ENCODE peak calls at places on chromosome 16, in five cellular contexts. A is A549, L is HCT116, F is HepG2, P is endothelial cell of umbilical vein. U is an unnamed sample.

GRCh38 chr16:17206712-17207111 is 264.0 kb downstream of the XYLT1 start:
- DNase-seq in A (no peak), L (no peak), F (no peak), P (no peak), U (no peak)

GRCh38 chr16:90037202-90037765 is 18.0 kb upstream of the DBNDD1 start:
- DNase-seq in A (no peak), L (no peak), F (no peak), P (no peak), U (no peak)

GRCh38 chr16:79008036-79008868 is 592.3 kb downstream of the MAF start:
- DNase-seq in A (no peak), L (no peak), F (no peak), P (no peak), U (peak)

GRCh38 chr16:54792811-54793210 is 137.9 kb upstream of the IRX5 start:
- DNase-seq in A (no peak), L (no peak), F (no peak), P (no peak), U (no peak)

GRCh38 chr16:61993076-61993475 is 43.2 kb downstream of the CDH8 start:
- DNase-seq in A (no peak), L (no peak), F (no peak), P (no peak), U (no peak)

GRCh38 chr16:87316450-87316922 is 706 bp downstream of the C16orf95 start:
- DNase-seq in A (no peak), L (no peak), F (no peak), P (no peak), U (no peak)

GRCh38 chr16:54467398-54467797 is 180.8 kb upstream of the IRX3 start:
- DNase-seq in A (no peak), L (no peak), F (no peak), P (no peak), U (no peak)

GRCh38 chr16:87956771-87957279 is 5.6 kb downstream of the BANP start:
- DNase-seq in A (peak), L (no peak), F (peak), P (peak), U (peak)

GRCh38 chr16:4578961-4579530 is 22.9 kb downstream of the C16orf96 start:
- DNase-seq in A (no peak), L (no peak), F (no peak), P (no peak), U (no peak)

GRCh38 chr16:59042296-59042695 is 308.2 kb upstream of the GOT2 start:
- DNase-seq in A (no peak), L (no peak), F (no peak), P (no peak), U (peak)

DNA sequence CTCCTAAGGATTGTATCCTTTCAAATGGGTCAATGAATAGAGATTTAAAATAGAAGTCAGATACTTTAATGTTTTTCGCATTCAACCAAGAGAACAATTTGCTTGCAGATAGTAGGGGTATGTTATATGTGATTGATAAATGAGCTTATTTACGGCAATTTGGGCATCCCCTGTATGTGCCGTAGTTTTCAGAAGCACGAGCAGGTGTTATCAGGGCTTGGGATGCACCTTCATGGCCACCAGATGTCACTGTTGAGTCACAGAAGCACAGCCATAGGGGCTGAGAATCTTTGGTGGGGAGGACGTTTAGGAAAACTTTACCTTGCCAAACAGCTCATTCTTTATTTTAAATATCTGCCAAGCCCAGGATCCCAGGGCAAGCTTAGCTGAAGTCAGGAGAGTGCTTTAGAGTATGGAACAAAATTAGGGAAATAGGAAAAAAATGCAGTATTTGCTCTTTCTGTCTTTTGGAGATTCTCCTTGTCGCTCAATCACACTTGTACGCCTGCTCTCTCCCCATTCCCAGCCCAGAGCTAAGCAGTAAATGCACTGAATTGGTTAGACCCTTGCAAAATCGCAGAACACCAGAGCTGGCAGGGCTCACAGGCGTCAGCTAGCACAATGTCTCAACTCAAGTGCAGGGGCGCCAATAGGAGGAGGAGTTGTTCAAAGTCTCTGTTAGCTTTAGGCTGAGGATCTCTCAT is 93.6 kb upstream of the MPHOSPH6 start:
- DNase-seq in A (peak), L (peak), F (peak), P (peak), U (peak)
- TF ChIP-seq MAX in A (no peak), L (no peak), F (no peak), P (no peak), U (no peak)

GRCh38 chr16:31105677-31106213 is 2.4 kb upstream of the BCKDK start:
- DNase-seq in A (peak), L (no peak), F (peak), P (peak), U (peak)
- TF ChIP-seq POLR2A in A (peak), L (no peak), F (peak), P (no peak), U (no peak)

GRCh38 chr16:8108991-8109509 is 481.3 kb downstream of the TMEM114 start:
- DNase-seq in A (no peak), L (no peak), F (no peak), P (no peak), U (no peak)

GRCh38 chr16:8109510-8110369 is 480.6 kb downstream of the TMEM114 start:
- DNase-seq in A (no peak), L (no peak), F (no peak), P (no peak), U (no peak)

GRCh38 chr16:8115814-8116213 is 474.5 kb downstream of the TMEM114 start:
- DNase-seq in A (no peak), L (no peak), F (no peak), P (no peak), U (no peak)

GRCh38 chr16:8113843-8114242 is 476.5 kb downstream of the TMEM114 start:
- DNase-seq in A (no peak), L (no peak), F (no peak), P (no peak), U (no peak)

DNA sequence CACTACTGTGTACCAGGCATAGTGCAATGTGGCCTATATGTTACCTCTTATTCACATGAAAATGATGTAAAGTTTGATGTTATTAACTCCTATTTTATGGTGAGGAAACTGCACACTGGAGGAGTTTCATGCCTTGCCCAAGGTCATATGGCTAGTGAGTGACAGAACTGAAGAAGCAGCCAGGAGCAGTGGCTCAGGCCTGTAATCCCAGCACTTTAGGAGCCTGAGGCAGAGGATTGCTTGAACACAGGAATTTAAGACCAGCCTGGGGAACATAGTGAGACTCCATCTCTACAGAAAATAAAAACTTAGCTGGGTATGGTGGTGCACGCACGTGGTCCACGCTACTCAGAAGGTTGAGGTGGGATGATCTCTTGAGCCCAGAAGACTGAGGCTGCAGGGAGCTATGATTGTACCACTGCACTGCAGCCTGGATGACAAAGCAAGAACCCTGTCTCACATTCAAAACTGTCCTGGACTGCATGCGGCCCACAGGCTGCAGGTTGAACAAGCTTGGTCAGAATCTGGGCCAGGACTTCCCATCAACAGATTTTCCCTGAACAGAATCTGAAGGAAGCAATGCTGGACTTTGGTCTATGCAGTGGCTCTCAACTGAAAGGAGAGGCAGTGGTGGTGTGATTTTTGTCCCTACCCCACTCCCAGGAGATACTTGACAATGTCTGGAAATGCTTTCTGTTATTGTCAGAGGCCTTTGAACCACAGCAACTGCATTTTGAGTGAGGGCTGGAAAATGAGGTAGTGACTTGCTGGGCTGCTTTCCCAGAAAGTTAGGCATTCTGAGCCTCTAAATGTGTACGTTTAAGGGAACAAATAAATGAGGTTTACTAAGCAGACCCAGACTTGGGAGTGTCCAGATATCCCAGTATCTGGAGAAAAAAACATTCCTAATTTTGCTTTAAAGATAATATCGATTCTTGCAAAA is 479.5 kb downstream of the TMEM114 start:
- DNase-seq in A (no peak), L (no peak), F (no peak), P (no peak), U (no peak)
- TF ChIP-seq MAX in A (no peak), L (no peak), F (no peak), P (no peak), U (no peak)

GRCh38 chr16:28538733-28539596 is at the start of gene NUPR1:
- DNase-seq in A (peak), L (no peak), F (peak), P (peak), U (no peak)
- TF ChIP-seq POLR2A in A (no peak), L (no peak), F (peak), P (no peak), U (no peak)

DNA sequence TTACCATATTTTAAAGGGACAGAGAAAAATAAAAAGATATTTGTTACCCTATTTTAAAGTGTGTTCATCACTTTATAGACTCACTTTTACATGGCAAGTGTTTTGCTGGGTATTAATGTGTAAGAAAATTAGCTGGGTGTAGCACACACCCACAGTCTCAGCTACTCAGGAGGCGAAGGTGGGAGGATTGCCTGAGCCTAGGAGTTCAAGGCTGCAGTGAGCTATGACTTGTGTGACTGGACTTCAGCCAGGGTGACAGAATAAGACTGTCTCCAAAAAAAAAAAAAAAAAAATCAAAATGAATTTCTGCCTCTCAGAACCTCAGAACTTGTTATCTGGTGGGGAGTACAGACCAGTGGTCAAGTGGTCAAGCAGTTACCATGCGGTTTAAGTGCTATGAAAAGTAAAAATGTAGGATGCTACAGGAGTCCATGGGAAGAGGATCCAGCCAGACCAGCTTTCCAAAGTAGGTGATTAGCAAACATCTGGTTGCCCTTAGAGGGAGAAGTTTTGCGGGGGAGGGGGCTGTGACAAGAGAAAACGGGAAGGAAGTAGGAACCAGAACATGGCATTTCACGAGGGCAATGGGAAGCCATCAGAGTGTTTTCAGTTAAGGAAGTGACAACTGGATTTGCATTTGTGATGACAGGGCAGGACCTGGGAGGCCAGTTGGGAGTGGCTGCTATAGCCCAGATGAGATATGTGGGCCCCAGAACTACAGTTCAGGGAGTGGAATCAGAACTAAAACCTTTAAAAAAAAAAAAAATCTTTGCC is 13.9 kb downstream of the CNEP1R1 start:
- DNase-seq in A (no peak), L (no peak), F (no peak), P (no peak), U (peak)
- TF ChIP-seq MAX in A (no peak), L (no peak), F (no peak), P (no peak), U (peak)